ENCODE peak calls at places on chromosomes 7 and 10, in ten cellular contexts. K is ACHN; W is activated CD4-positive, alpha-beta memory T cell treated with anti-CD3 and anti-CD28 coated beads, Interleukin-2, amount 10 ng/mL, durations not matched to agents 7 days and 5 days; Y is stimulated activated CD8-positive, alpha-beta memory T cell treated with anti-CD3 and anti-CD28 coated beads, Interleukin-4, amount 100 ng/mL, for 24 hours; B is iris pigment epithelial cell; T is stomach; A is BJ; M is hypothalamus; I is activated CD4-positive, alpha-beta T cell treated with anti-CD3 and anti-CD28 coated beads, Interleukin-2, amount 10 ng/mL, durations not matched to agents 7 days and 5 days; X is right cardiac atrium. N is an unnamed sample.

GRCh38 chr7:135274495-135275268 is 41.0 kb downstream of the STRA8 start:
- DNase-seq in K (peak; percentile 80), W (peak; percentile 75), Y (peak; percentile 60), B (peak; percentile 69), T (peak; percentile 72), A (no peak), M (no peak), I (peak; percentile 77), X (peak; percentile 82), N (peak; percentile 89)

GRCh38 chr7:128122577-128123290 is 91.5 kb upstream of the LRRC4 start:
- DNase-seq in K (no peak), W (no peak), Y (no peak), B (peak; percentile 31), T (no peak), A (no peak), M (no peak), I (no peak), X (peak; percentile 15), N (no peak)

GRCh38 chr7:158761945-158762344 is 57.3 kb upstream of the NCAPG2 start:
- DNase-seq in K (no peak), W (no peak), Y (no peak), B (no peak), T (no peak), A (no peak), M (no peak), I (no peak), X (no peak), N (no peak)

GRCh38 chr7:120742370-120742769 is 115.6 kb downstream of the TSPAN12 start:
- DNase-seq in K (no peak), W (no peak), Y (no peak), B (no peak), T (no peak), A (no peak), M (no peak), I (no peak), X (no peak), N (peak; percentile 98)

GRCh38 chr10:112045885-112046284 is 137.7 kb downstream of the GPAM start:
- DNase-seq in K (no peak), W (no peak), Y (no peak), B (no peak), T (no peak), A (no peak), M (no peak), I (no peak), X (no peak), N (no peak)

GRCh38 chr7:22052221-22052639 is 106.5 kb upstream of the CDCA7L start:
- DNase-seq in K (no peak), W (no peak), Y (no peak), B (no peak), T (no peak), A (no peak), M (no peak), I (no peak), X (no peak), N (no peak)

GRCh38 chr7:139181404-139181803 is 49.6 kb upstream of the UBN2 start:
- DNase-seq in K (no peak), W (no peak), Y (no peak), B (no peak), T (no peak), A (no peak), M (no peak), I (no peak), X (no peak), N (no peak)

GRCh38 chr7:37977243-37977642 is 56.8 kb downstream of the EPDR1 start:
- DNase-seq in K (no peak), W (no peak), Y (no peak), B (no peak), T (no peak), A (no peak), M (no peak), I (no peak), X (no peak), N (peak; percentile 35)

GRCh38 chr10:122546242-122546641 is 14.3 kb upstream of the DMBT1 start:
- DNase-seq in K (no peak), W (no peak), Y (no peak), B (no peak), T (no peak), A (no peak), M (no peak), I (no peak), X (no peak), N (no peak)